ENCODE peak calls at places on chromosomes 13 and 19, in five cellular contexts. V is A549, O is HepG2, W is endothelial cell of umbilical vein, D is K562. F is an unnamed sample.

GRCh38 chr13:46165485-46166220 is 16.3 kb downstream of the LCP1 start:
- DNase-seq in V (no peak), O (no peak), W (no peak), D (no peak), F (peak)

GRCh38 chr19:41149831-41150230 is 35.6 kb downstream of the CYP2F1 start:
- DNase-seq in V (no peak), O (no peak), W (no peak), D (no peak), F (no peak)

GRCh38 chr19:46133101-46133627 is 8.7 kb upstream of the IGFL3 start:
- DNase-seq in V (no peak), O (peak), W (peak), D (no peak), F (peak)

GRCh38 chr19:35155441-35155840 is 906 bp downstream of the FXYD5 start:
- DNase-seq in V (no peak), O (no peak), W (no peak), D (peak), F (no peak)

GRCh38 chr13:48892311-48892710 is 83.4 kb upstream of the FNDC3A start:
- DNase-seq in V (peak), O (peak), W (peak), D (no peak), F (peak)

GRCh38 chr19:7460562-7460966 is 28.3 kb downstream of the PEX11G start:
- DNase-seq in V (no peak), O (no peak), W (no peak), D (no peak), F (no peak)

GRCh38 chr19:926595-927043 is 784 bp downstream of the ARID3A start:
- DNase-seq in V (no peak), O (no peak), W (no peak), D (no peak), F (no peak)

GRCh38 chr13:24693862-24694471 is 13.8 kb downstream of the ATP12A start:
- DNase-seq in V (peak), O (peak), W (peak), D (peak), F (peak)

GRCh38 chr19:52946322-52947310 is 16.1 kb downstream of the ZNF816 start:
- DNase-seq in V (no peak), O (no peak), W (peak), D (peak), F (no peak)

GRCh38 chr13:106987435-106987800 is 419.5 kb upstream of the ARGLU1 start:
- DNase-seq in V (no peak), O (no peak), W (no peak), D (no peak), F (no peak)

GRCh38 chr13:101452519-101453485 is at the start of gene ITGBL1:
- DNase-seq in V (no peak), O (no peak), W (peak), D (no peak), F (no peak)

GRCh38 chr19:55519461-55520311 is 17.2 kb downstream of the SBK2 start:
- DNase-seq in V (peak), O (peak), W (no peak), D (no peak), F (no peak)

DNA sequence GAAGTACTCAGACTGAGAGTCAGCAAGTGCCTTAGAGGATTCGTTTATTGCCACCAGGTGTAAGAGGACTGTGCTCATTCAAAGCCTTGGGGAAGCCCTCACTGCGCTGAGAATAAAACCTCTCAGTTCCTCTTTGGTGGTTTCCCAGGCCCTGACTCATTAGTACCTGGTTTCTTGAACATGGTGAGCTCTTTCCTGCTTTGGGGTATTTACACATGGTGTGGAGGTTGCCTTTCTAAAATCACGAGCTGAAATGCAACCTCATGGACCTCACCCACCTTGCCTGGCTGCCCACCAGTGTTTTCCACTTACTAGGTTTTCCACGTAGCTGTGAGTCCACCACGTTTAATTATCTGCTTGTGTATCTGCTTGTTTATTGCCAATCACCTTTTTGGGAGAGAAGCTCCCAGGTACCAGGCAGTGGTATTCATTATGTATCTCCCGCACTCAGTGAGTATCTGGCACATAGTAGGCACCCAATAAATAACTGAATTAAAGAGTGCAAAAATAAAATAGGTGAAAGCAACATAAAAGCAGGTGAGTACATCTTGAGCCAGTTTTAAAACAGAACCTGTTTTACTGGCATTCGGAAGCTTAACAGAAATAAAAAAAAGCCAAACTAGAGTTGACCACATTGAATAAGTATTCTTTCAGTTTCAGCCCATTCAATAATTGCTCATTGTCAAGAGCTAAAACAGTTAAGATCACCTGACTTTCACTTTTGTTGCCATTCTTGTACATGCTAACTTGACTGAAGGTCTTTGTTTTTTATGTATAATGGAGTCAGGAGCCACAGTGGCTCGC is 533.0 kb downstream of the MYO16 start:
- DNase-seq in V (no peak), O (no peak), W (no peak), D (no peak), F (peak)
- TF ChIP-seq MYC in V (no peak), O (no peak), W (no peak), D (no peak), F (peak)

GRCh38 chr19:48069435-48069834 is 25.6 kb upstream of the CABP5 start:
- DNase-seq in V (peak), O (no peak), W (no peak), D (no peak), F (no peak)
- TF ChIP-seq CTCF in V (no peak), O (no peak), W (no peak), D (no peak), F (peak)

GRCh38 chr19:15536350-15536749 is 28.0 kb downstream of the CYP4F22 start:
- DNase-seq in V (no peak), O (no peak), W (no peak), D (no peak), F (no peak)

GRCh38 chr19:15539638-15540037 is 31.3 kb downstream of the CYP4F22 start:
- DNase-seq in V (no peak), O (no peak), W (no peak), D (no peak), F (no peak)

GRCh38 chr19:15538774-15539173 is 30.4 kb downstream of the CYP4F22 start:
- DNase-seq in V (no peak), O (no peak), W (no peak), D (no peak), F (peak)

GRCh38 chr19:15544283-15544682 is 36.0 kb downstream of the CYP4F22 start:
- DNase-seq in V (no peak), O (no peak), W (no peak), D (no peak), F (no peak)

DNA sequence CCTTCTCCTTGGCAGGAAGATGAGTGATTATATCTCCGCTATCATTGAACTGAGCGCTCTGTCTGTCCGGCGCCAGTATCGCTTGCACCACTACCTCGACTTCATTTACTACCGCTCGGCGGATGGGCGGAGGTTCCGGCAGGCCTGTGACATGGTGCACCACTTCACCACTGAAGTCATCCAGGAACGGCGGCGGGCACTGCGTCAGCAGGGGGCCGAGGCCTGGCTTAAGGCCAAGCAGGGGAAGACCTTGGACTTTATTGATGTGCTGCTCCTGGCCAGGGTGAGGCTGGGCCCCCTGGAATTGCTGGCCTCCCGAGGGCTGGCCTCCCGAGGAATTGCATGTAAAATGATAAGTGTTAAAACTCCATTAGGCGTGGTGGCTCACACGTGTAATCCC is 32.1 kb downstream of the CYP4F22 start:
- DNase-seq in V (no peak), O (peak), W (no peak), D (no peak), F (no peak)
- TF ChIP-seq POLR2A in V (no peak), O (no peak), W (no peak), D (no peak), F (no peak)

DNA sequence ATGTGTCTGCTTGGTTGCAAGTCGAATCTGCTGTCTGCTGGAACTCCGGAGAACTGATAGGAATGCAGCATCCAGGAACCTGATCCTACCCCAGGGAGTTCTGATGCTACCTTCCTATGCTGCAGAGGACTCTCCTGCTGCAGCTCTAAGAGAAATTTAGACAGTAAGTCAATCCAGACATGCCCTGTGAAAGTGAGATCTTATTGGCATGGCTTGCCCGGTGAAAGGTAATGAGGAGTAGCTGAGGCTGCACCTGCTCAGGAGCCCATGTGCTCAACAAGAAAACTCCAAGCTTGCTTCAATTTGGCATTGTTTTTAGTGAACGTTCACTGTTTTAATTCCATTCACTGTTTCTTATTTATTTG is 217.3 kb upstream of the SERP2 start:
- DNase-seq in V (no peak), O (no peak), W (no peak), D (no peak), F (no peak)
- TF ChIP-seq MYC in V (no peak), O (no peak), W (no peak), D (no peak), F (no peak)

GRCh38 chr19:13905634-13906524 is at the start of the genes BRME1 and CC2D1A:
- DNase-seq in V (peak), O (peak), W (peak), D (peak), F (peak)
- TF ChIP-seq CTCF in V (no peak), O (peak), W (no peak), D (no peak), F (no peak)

DNA sequence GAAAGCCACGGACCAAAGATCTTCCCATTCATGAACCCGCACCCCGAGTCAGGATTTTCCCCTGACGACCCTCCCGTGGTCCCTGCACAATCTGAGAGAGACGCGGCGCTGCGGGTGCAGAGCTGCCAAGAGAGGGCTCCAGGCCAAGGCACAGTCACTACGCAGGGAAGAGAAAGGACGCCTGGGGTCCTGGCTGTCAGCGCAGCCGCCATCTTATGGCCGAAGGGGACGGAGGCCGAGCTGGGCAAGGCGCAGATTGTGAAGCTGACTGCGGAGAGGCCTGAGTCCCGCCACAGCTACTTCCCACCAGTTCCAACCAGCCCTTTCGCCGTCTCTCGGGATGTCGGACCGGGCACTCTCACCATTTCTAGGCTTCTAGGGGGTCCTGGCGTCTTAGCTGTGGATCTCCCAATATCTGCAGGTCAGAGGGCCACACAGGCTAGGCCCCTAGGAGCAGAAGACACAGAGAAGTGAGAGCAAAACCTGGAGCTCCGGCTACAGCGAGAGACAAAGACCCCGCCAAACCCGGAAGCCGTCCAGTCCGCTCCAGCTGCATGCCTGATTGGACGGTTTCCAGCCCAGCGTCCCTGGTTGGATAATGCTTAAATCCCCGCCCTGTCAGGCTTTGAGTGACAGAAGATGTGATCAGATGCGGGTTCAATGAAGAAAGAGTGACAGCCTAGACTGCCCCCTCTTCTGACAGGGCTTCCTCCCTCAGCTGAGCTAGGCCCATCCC is at the start of gene ZNF100:
- DNase-seq in V (no peak), O (peak), W (peak), D (peak), F (peak)
- TF ChIP-seq POLR2A in V (no peak), O (peak), W (peak), D (peak), F (peak)

DNA sequence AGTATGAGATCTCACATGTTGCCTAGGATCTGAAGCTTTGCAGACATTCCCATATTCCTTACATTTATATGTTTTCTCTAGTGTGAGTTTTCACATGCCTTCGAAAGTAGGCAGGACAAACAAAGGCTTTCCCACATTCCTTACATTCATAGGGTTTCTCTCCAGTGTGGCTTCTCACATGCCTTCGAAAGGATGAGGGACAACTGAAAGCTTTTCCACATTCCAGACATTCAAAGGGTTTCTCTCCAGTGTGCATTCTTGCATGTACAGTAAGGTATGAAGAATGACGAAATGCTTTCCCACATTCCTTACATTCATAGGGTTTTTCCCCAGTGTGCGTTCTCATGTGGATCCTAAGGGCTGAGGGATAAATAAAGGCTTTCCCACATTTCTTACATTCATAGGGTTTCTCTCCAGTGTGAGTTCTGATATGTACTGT is 14.2 kb downstream of the ZNF699 start:
- DNase-seq in V (no peak), O (no peak), W (no peak), D (no peak), F (no peak)
- TF ChIP-seq MYC in V (no peak), O (no peak), W (no peak), D (no peak), F (no peak)

DNA sequence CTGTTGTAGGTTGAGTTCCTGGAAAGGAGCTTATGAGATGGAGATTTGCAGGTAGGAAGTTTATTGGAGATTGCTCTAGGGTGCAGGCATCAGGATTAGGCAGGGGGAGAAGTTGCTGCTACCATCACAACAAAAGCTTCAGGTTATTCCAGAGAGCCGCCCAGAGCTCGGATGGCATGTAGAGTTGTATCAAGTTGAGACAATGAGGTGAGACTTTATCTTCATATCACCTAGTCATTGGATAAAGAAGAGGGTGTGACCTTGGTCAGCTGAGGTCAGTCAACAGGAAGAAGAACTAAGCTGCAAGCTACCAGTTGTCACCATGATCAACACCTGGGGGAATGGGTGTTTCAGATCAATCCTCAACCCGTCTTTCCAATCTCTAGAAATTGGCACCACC is 342.0 kb downstream of the RFC3 start:
- DNase-seq in V (no peak), O (no peak), W (no peak), D (no peak), F (no peak)
- TF ChIP-seq CTCF in V (no peak), O (no peak), W (no peak), D (no peak), F (no peak)

DNA sequence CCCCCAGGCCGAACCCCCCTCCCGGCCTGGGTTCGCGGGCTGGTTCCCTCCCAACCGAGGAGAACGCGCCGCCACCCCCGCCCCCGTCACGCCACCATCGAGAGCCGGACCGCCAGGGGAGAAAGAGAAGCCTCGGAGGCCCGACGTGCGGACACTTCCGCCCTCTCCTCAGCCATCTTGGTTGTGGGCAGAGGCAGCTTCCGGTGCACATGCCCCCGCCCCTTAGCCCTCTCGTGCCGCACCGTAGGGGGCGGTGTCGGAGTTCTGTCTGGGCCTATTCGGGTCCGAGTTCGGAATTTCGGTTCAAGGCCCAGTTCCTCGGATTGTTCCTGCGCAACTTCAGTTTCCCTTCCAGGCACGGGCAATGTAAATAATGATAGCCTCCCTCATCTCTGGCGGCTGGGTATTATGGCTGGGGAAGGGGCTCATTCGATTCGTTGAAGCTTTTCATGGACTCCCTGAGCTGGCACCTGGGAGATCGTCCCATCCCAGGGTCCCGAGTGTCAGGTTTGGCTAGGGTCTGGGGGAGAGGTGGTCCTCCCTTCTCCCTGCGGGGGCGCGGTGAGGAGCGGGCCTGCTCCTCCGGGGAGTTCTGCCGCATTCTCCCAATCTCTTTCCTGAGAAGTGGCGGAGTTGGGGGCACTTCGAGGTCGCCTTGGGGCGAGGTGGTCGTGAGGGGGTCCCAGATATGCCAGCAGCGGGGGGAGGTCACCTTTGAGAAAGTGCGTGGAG is at the start of the genes IER2 and STX10:
- DNase-seq in V (peak), O (peak), W (peak), D (peak), F (peak)
- TF ChIP-seq POLR2A in V (peak), O (peak), W (peak), D (peak), F (peak)